ENCODE peak calls at places on chromosomes 2 and 18, in five cellular contexts. K is HepG2; G is activated naive CD4-positive, alpha-beta T cell treated with anti-CD3 and anti-CD28 coated beads for 36 hours; X is stimulated activated CD8-positive, alpha-beta memory T cell treated with anti-CD3 and anti-CD28 coated beads, Interleukin-7, amount 100 ng/mL, for 1 hour; O is heart left ventricle. F is an unnamed sample.

GRCh38 chr2:109529532-109530449 is 84.0 kb downstream of the SEPTIN10 start:
- DNase-seq in X (no peak), G (no peak), O (peak), K (no peak), F (no peak)

GRCh38 chr2:68099260-68099659 is 36.5 kb upstream of the C1D start:
- DNase-seq in G (no peak), X (no peak), O (no peak), K (no peak), F (no peak)

GRCh38 chr2:240557101-240557751 is 562 bp downstream of the ANKMY1 start:
- DNase-seq in X (no peak), O (no peak), K (no peak), G (no peak), F (no peak)

GRCh38 chr2:112938904-112939303 is 27.9 kb downstream of the IL37 start:
- DNase-seq in K (no peak), G (no peak), O (no peak), X (no peak), F (no peak)

GRCh38 chr18:44842588-44843412 is 162.1 kb downstream of the SETBP1 start:
- DNase-seq in K (no peak), X (no peak), G (no peak), O (no peak), F (no peak)

GRCh38 chr2:24124003-24124585 is 825 bp downstream of the FAM228B start:
- DNase-seq in O (no peak), G (no peak), K (no peak), X (no peak), F (no peak)

GRCh38 chr2:15205562-15205961 is 355.6 kb downstream of the NBAS start:
- DNase-seq in O (no peak), K (no peak), G (no peak), X (no peak), F (no peak)

GRCh38 chr2:232508246-232508645 is 11.9 kb upstream of the PRSS56 start:
- DNase-seq in O (no peak), X (no peak), K (no peak), G (no peak), F (no peak)

GRCh38 chr18:51988277-51988676 is 351.7 kb upstream of the DCC start:
- DNase-seq in G (no peak), O (no peak), K (no peak), X (no peak), F (no peak)

GRCh38 chr2:74618410-74619083 is 29.6 kb downstream of the M1AP start:
- DNase-seq in X (no peak), O (no peak), K (no peak), G (no peak), F (peak)

GRCh38 chr18:74496508-74497307 is 545 bp downstream of the CNDP2 start:
- DNase-seq in X (no peak), G (peak), O (peak), K (peak), F (peak)

GRCh38 chr2:235063501-235063961 is 111.7 kb downstream of the SH3BP4 start:
- DNase-seq in X (no peak), K (no peak), O (peak), G (no peak), F (no peak)

GRCh38 chr2:216519154-216519762 is 20.6 kb downstream of the RPL37A start:
- DNase-seq in O (peak), G (peak), K (peak), X (no peak), F (peak)

GRCh38 chr2:8126783-8127182 is 555.1 kb upstream of the ID2 start:
- DNase-seq in G (no peak), K (peak), O (no peak), X (no peak), F (no peak)

GRCh38 chr2:233758168-233758567 is 1.9 kb upstream of the UGT1A1 start:
- DNase-seq in X (no peak), O (no peak), K (no peak), G (no peak), F (no peak)

GRCh38 chr2:171208648-171209047 is 48.0 kb upstream of the TLK1 start:
- DNase-seq in K (no peak), X (no peak), O (no peak), G (no peak), F (no peak)

GRCh38 chr2:153043385-153043784 is 325.0 kb downstream of the ARL6IP6 start:
- DNase-seq in G (no peak), X (no peak), O (no peak), K (no peak), F (no peak)

GRCh38 chr2:9712263-9712662 is 81.5 kb upstream of the YWHAQ start:
- DNase-seq in G (peak), K (no peak), X (no peak), O (peak), F (no peak)

GRCh38 chr18:68428026-68428425 is 286.9 kb downstream of the TMX3 start:
- DNase-seq in G (no peak), O (peak), K (no peak), X (no peak), F (no peak)

GRCh38 chr2:215758691-215759090 is 254.7 kb downstream of the MREG start:
- DNase-seq in O (peak), K (no peak), X (no peak), G (no peak), F (no peak)

GRCh38 chr2:170362895-170363582 is 185.1 kb downstream of the MYO3B start:
- DNase-seq in G (peak), O (no peak), X (no peak), K (no peak), F (no peak)

GRCh38 chr2:241161646-241162281 is 11.5 kb downstream of the PPP1R7 start:
- DNase-seq in O (peak), G (no peak), X (no peak), K (no peak), F (no peak)

GRCh38 chr2:85429213-85429923 is 10.9 kb downstream of the SH2D6 start:
- DNase-seq in O (no peak), G (no peak), K (peak), X (no peak), F (no peak)

GRCh38 chr2:149313512-149313972 is 16.8 kb upstream of the LYPD6 start:
- DNase-seq in O (no peak), X (no peak), K (peak), G (no peak), F (no peak)

GRCh38 chr2:148300534-148300933 is 279.6 kb downstream of the MBD5 start:
- DNase-seq in K (no peak), G (no peak), O (no peak), X (no peak), F (no peak)